ENCODE peak calls at places on chromosomes 13 and 19, in seven cellular contexts. One of them, this sample, is unnamed. For H3K36me3, the result is how much of the 10 kb centered on the place peaks cover.

GRCh38 chr19:32971012-32971595 is 654 bp downstream of the CEP89 start:
- DNase-seq in GM23338: no peak
- DNase-seq in tibial artery: no peak
- DNase-seq in A673: no peak
- DNase-seq in IMR-90: no peak
- DNase-seq in osteoblast: peak
- DNase-seq in GM06990: no peak
- DNase-seq in this sample: no peak

GRCh38 chr19:8335343-8336071 is 7.6 kb downstream of the KANK3 start:
- DNase-seq in GM23338: peak
- DNase-seq in tibial artery: no peak
- DNase-seq in A673: no peak
- DNase-seq in IMR-90: no peak
- DNase-seq in osteoblast: peak
- DNase-seq in GM06990: peak
- DNase-seq in this sample: no peak

GRCh38 chr13:32011971-32012370 is 19.6 kb upstream of the FRY start:
- DNase-seq in GM23338: no peak
- DNase-seq in tibial artery: no peak
- DNase-seq in A673: no peak
- DNase-seq in IMR-90: no peak
- DNase-seq in osteoblast: no peak
- DNase-seq in GM06990: no peak
- DNase-seq in this sample: no peak

GRCh38 chr19:11028146-11028545 is 61.1 kb upstream of the LDLR start:
- DNase-seq in GM23338: no peak
- DNase-seq in tibial artery: no peak
- DNase-seq in A673: no peak
- DNase-seq in IMR-90: no peak
- DNase-seq in osteoblast: peak
- DNase-seq in GM06990: no peak
- DNase-seq in this sample: no peak

GRCh38 chr13:26340812-26341211 is 86.9 kb downstream of the CDK8 start:
- DNase-seq in GM23338: no peak
- DNase-seq in tibial artery: no peak
- DNase-seq in A673: no peak
- DNase-seq in IMR-90: peak
- DNase-seq in osteoblast: peak
- DNase-seq in GM06990: no peak
- DNase-seq in this sample: no peak

GRCh38 chr19:1082165-1082927 is 12.8 kb downstream of the POLR2E start:
- DNase-seq in GM23338: peak
- DNase-seq in tibial artery: no peak
- DNase-seq in A673: peak
- DNase-seq in IMR-90: no peak
- DNase-seq in osteoblast: peak
- DNase-seq in GM06990: peak
- DNase-seq in this sample: peak

GRCh38 chr13:30443957-30444404 is 21.7 kb downstream of the UBE2L5 start:
- DNase-seq in GM23338: no peak
- DNase-seq in tibial artery: no peak
- DNase-seq in A673: peak
- DNase-seq in IMR-90: no peak
- DNase-seq in osteoblast: no peak
- DNase-seq in GM06990: peak
- DNase-seq in this sample: no peak

GRCh38 chr13:51955281-51955771 is 55.9 kb downstream of the ATP7B start:
- DNase-seq in GM23338: no peak
- DNase-seq in tibial artery: no peak
- DNase-seq in A673: no peak
- DNase-seq in IMR-90: no peak
- DNase-seq in osteoblast: no peak
- DNase-seq in GM06990: no peak
- DNase-seq in this sample: no peak

GRCh38 chr19:47228168-47228936 is 2.6 kb downstream of the BBC3 start:
- DNase-seq in GM23338: peak
- DNase-seq in tibial artery: peak
- DNase-seq in A673: no peak
- DNase-seq in IMR-90: peak
- DNase-seq in osteoblast: peak
- DNase-seq in GM06990: peak
- DNase-seq in this sample: no peak

GRCh38 chr19:39943586-39943985 is 9.2 kb upstream of the FCGBP start:
- DNase-seq in GM23338: no peak
- DNase-seq in tibial artery: no peak
- DNase-seq in A673: no peak
- DNase-seq in IMR-90: no peak
- DNase-seq in osteoblast: no peak
- DNase-seq in GM06990: no peak
- DNase-seq in this sample: no peak

GRCh38 chr19:38303517-38304351 is at the start of gene C19orf33:
- DNase-seq in GM23338: peak
- DNase-seq in tibial artery: no peak
- DNase-seq in A673: no peak
- DNase-seq in IMR-90: no peak
- DNase-seq in osteoblast: no peak
- DNase-seq in GM06990: no peak
- DNase-seq in this sample: peak

GRCh38 chr13:99648905-99649304 is 147.6 kb downstream of the TM9SF2 start:
- DNase-seq in GM23338: no peak
- DNase-seq in tibial artery: no peak
- DNase-seq in A673: no peak
- DNase-seq in IMR-90: no peak
- DNase-seq in osteoblast: no peak
- DNase-seq in GM06990: no peak
- DNase-seq in this sample: no peak

GRCh38 chr13:109026266-109026665 is 396.9 kb downstream of the MYO16 start:
- DNase-seq in GM23338: peak
- DNase-seq in tibial artery: no peak
- DNase-seq in A673: no peak
- DNase-seq in IMR-90: no peak
- DNase-seq in osteoblast: no peak
- DNase-seq in GM06990: no peak
- DNase-seq in this sample: no peak

GRCh38 chr13:101127741-101128353 is 288.5 kb downstream of the NALCN start:
- DNase-seq in GM23338: peak
- DNase-seq in tibial artery: no peak
- DNase-seq in A673: peak
- DNase-seq in IMR-90: peak
- DNase-seq in osteoblast: no peak
- DNase-seq in GM06990: no peak
- DNase-seq in this sample: no peak

GRCh38 chr19:41957161-41957837 is 1.8 kb downstream of the RABAC1 start:
- DNase-seq in GM23338: no peak
- DNase-seq in tibial artery: no peak
- DNase-seq in A673: no peak
- DNase-seq in IMR-90: no peak
- DNase-seq in osteoblast: peak
- DNase-seq in GM06990: no peak
- DNase-seq in this sample: no peak

GRCh38 chr19:6150289-6150688 is 14.8 kb downstream of the ACSBG2 start:
- DNase-seq in GM23338: no peak
- DNase-seq in tibial artery: no peak
- DNase-seq in A673: no peak
- DNase-seq in IMR-90: peak
- DNase-seq in osteoblast: no peak
- DNase-seq in GM06990: no peak
- DNase-seq in this sample: no peak

GRCh38 chr13:28012896-28013295 is 24.4 kb upstream of the URAD start:
- DNase-seq in GM23338: no peak
- DNase-seq in tibial artery: no peak
- DNase-seq in A673: no peak
- DNase-seq in IMR-90: no peak
- DNase-seq in osteoblast: no peak
- DNase-seq in GM06990: peak
- DNase-seq in this sample: no peak

GRCh38 chr13:99018418-99019180 is 40.7 kb upstream of the DOCK9 start:
- DNase-seq in GM23338: no peak
- DNase-seq in tibial artery: no peak
- DNase-seq in A673: no peak
- DNase-seq in IMR-90: peak
- DNase-seq in osteoblast: peak
- DNase-seq in GM06990: no peak
- DNase-seq in this sample: no peak

GRCh38 chr13:50323440-50324070 is 308.3 kb downstream of the KCNRG start:
- DNase-seq in GM23338: no peak
- DNase-seq in tibial artery: no peak
- DNase-seq in A673: no peak
- DNase-seq in IMR-90: peak
- DNase-seq in osteoblast: no peak
- DNase-seq in GM06990: no peak
- DNase-seq in this sample: no peak

GRCh38 chr13:42036711-42037110 is 11.7 kb upstream of the DGKH start:
- DNase-seq in GM23338: no peak
- DNase-seq in tibial artery: no peak
- DNase-seq in A673: no peak
- DNase-seq in IMR-90: no peak
- DNase-seq in osteoblast: no peak
- DNase-seq in GM06990: no peak
- DNase-seq in this sample: no peak

GRCh38 chr13:24225930-24226329 is 65.4 kb downstream of the SPATA13 start:
- DNase-seq in GM23338: peak
- DNase-seq in tibial artery: no peak
- DNase-seq in A673: no peak
- DNase-seq in IMR-90: no peak
- DNase-seq in osteoblast: no peak
- DNase-seq in GM06990: no peak
- DNase-seq in this sample: no peak

GRCh38 chr13:105897575-105897974 is 637.9 kb downstream of the EFNB2 start:
- DNase-seq in GM23338: no peak
- DNase-seq in tibial artery: no peak
- DNase-seq in A673: no peak
- DNase-seq in IMR-90: no peak
- DNase-seq in osteoblast: no peak
- DNase-seq in GM06990: no peak
- DNase-seq in this sample: no peak

GRCh38 chr13:30025351-30025750 is 174.9 kb upstream of the UBL3 start:
- DNase-seq in GM23338: no peak
- DNase-seq in tibial artery: no peak
- DNase-seq in A673: no peak
- DNase-seq in IMR-90: no peak
- DNase-seq in osteoblast: no peak
- DNase-seq in GM06990: no peak
- DNase-seq in this sample: no peak

GRCh38 chr19:7953060-7953459 is 9.6 kb upstream of the TIMM44 start:
- DNase-seq in GM23338: no peak
- DNase-seq in tibial artery: no peak
- DNase-seq in A673: no peak
- DNase-seq in IMR-90: peak
- DNase-seq in osteoblast: peak
- DNase-seq in GM06990: no peak
- DNase-seq in this sample: no peak

GRCh38 chr13:113499936-113500335 is 9.4 kb upstream of the DCUN1D2 start:
- DNase-seq in GM23338: no peak
- DNase-seq in tibial artery: no peak
- DNase-seq in A673: no peak
- DNase-seq in IMR-90: peak
- DNase-seq in osteoblast: peak
- DNase-seq in GM06990: no peak
- DNase-seq in this sample: no peak

GRCh38 chr19:51294211-51294976 is 17.1 kb upstream of the IGLON5 start:
- DNase-seq in GM23338: peak
- DNase-seq in tibial artery: no peak
- DNase-seq in A673: no peak
- DNase-seq in IMR-90: no peak
- DNase-seq in osteoblast: peak
- DNase-seq in GM06990: no peak
- DNase-seq in this sample: no peak
- TF ChIP-seq CTCF in GM23338: no peak
- TF ChIP-seq CTCF in tibial artery: no peak
- TF ChIP-seq CTCF in A673: no peak
- TF ChIP-seq CTCF in IMR-90: no peak
- TF ChIP-seq CTCF in osteoblast: no peak
- TF ChIP-seq CTCF in GM06990: peak
- TF ChIP-seq CTCF in this sample: no peak

GRCh38 chr13:73273276-73273675 is 214.5 kb downstream of the KLF5 start:
- DNase-seq in GM23338: no peak
- DNase-seq in tibial artery: no peak
- DNase-seq in A673: no peak
- DNase-seq in IMR-90: no peak
- DNase-seq in osteoblast: no peak
- DNase-seq in GM06990: no peak
- DNase-seq in this sample: no peak

GRCh38 chr13:73262862-73263627 is 204.2 kb downstream of the KLF5 start:
- DNase-seq in GM23338: no peak
- DNase-seq in tibial artery: no peak
- DNase-seq in A673: no peak
- DNase-seq in IMR-90: no peak
- DNase-seq in osteoblast: no peak
- DNase-seq in GM06990: no peak
- DNase-seq in this sample: no peak

GRCh38 chr13:73272831-73273230 is 214.0 kb downstream of the KLF5 start:
- DNase-seq in GM23338: no peak
- DNase-seq in tibial artery: no peak
- DNase-seq in A673: no peak
- DNase-seq in IMR-90: no peak
- DNase-seq in osteoblast: no peak
- DNase-seq in GM06990: no peak
- DNase-seq in this sample: no peak

GRCh38 chr13:73266640-73267180 is 207.9 kb downstream of the KLF5 start:
- DNase-seq in GM23338: no peak
- DNase-seq in tibial artery: no peak
- DNase-seq in A673: no peak
- DNase-seq in IMR-90: no peak
- DNase-seq in osteoblast: no peak
- DNase-seq in GM06990: no peak
- DNase-seq in this sample: no peak

DNA sequence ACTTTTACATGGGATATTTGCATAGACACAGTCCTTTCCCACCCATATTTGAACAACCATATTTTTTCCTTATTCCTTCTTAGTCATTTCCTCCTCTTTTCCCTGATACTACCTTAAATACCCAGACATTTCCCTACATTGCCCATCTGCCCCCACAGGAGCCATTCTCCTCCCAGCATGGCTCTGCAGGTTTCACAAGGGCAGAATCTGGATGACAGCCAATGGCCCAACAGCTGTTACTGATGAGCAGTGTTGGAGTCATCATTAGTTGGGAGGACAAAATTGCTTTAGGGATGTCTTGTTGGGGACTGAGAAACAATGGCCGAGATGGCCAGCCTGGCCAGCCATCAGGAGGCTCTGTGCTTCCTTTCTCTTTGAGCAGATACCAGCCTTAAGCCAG is 209.5 kb downstream of the KLF5 start:
- DNase-seq in GM23338: no peak
- DNase-seq in tibial artery: no peak
- DNase-seq in A673: peak
- DNase-seq in IMR-90: peak
- DNase-seq in osteoblast: no peak
- DNase-seq in GM06990: no peak
- DNase-seq in this sample: peak
- H3K36me3 ChIP-seq in GM23338: under half
- H3K36me3 ChIP-seq in tibial artery: under half
- H3K36me3 ChIP-seq in A673: under half
- H3K36me3 ChIP-seq in IMR-90: under half
- H3K36me3 ChIP-seq in osteoblast: under half
- H3K36me3 ChIP-seq in GM06990: under half
- H3K36me3 ChIP-seq in this sample: under half

GRCh38 chr13:36767276-36767675 is 51.7 kb upstream of the RFXAP start:
- DNase-seq in GM23338: no peak
- DNase-seq in tibial artery: no peak
- DNase-seq in A673: no peak
- DNase-seq in IMR-90: no peak
- DNase-seq in osteoblast: no peak
- DNase-seq in GM06990: no peak
- DNase-seq in this sample: no peak
- TF ChIP-seq CTCF in GM23338: no peak
- TF ChIP-seq CTCF in tibial artery: no peak
- TF ChIP-seq CTCF in A673: no peak
- TF ChIP-seq CTCF in IMR-90: no peak
- TF ChIP-seq CTCF in osteoblast: no peak
- TF ChIP-seq CTCF in GM06990: no peak
- TF ChIP-seq CTCF in this sample: no peak

GRCh38 chr13:77095288-77095687 is 68.3 kb upstream of the FBXL3 start:
- DNase-seq in GM23338: no peak
- DNase-seq in tibial artery: no peak
- DNase-seq in A673: no peak
- DNase-seq in IMR-90: no peak
- DNase-seq in osteoblast: no peak
- DNase-seq in GM06990: no peak
- DNase-seq in this sample: no peak
- H3K36me3 ChIP-seq in GM23338: under half
- H3K36me3 ChIP-seq in tibial artery: half or more
- H3K36me3 ChIP-seq in A673: under half
- H3K36me3 ChIP-seq in IMR-90: under half
- H3K36me3 ChIP-seq in osteoblast: under half
- H3K36me3 ChIP-seq in GM06990: under half
- H3K36me3 ChIP-seq in this sample: under half